ENCODE peak calls at places on chromosome 7, in ten cellular contexts. N is psoas muscle, M is colonic mucosa, C is neural progenitor cell, J is breast epithelium, V is upper lobe of right lung, K is stomach, B is heart left ventricle, L is fibroblast of lung, P is adrenal gland. T is an unnamed sample. For H3K4me1, the result is how much of the 10 kb centered on the place peaks cover.

GRCh38 chr7:2843191-2843685 is 870 bp downstream of the GNA12 start:
- DNase-seq in P (no peak), V (no peak), N (peak), K (no peak), C (no peak), M (no peak), L (no peak), J (no peak), B (no peak), T (no peak)

GRCh38 chr7:55366461-55367138 is 1.5 kb downstream of the LANCL2 start:
- DNase-seq in V (no peak), K (no peak), B (no peak), N (no peak), J (no peak), P (no peak), M (peak), C (peak), L (no peak), T (no peak)

GRCh38 chr7:4029941-4030340 is 652.2 kb upstream of the FOXK1 start:
- DNase-seq in V (no peak), N (no peak), C (no peak), P (no peak), B (no peak), L (no peak), J (no peak), K (no peak), M (no peak), T (no peak)

GRCh38 chr7:83936056-83936703 is 258.4 kb downstream of the SEMA3A start:
- DNase-seq in K (peak), P (peak), L (peak), J (peak), B (peak), C (peak), N (peak), V (no peak), M (peak), T (no peak)

GRCh38 chr7:103902917-103903316 is 86.5 kb downstream of the RELN start:
- DNase-seq in C (no peak), J (no peak), K (no peak), P (no peak), N (no peak), B (no peak), V (no peak), L (no peak), M (no peak), T (no peak)

GRCh38 chr7:26198133-26198780 is 2.3 kb downstream of the HNRNPA2B1 start:
- DNase-seq in J (no peak), V (no peak), P (no peak), C (peak), M (peak), L (peak), B (no peak), N (no peak), K (no peak), T (no peak)

GRCh38 chr7:113128028-113128427 is 9.7 kb upstream of the SMIM30 start:
- DNase-seq in V (no peak), P (no peak), L (no peak), C (no peak), K (no peak), J (no peak), M (no peak), B (no peak), N (no peak), T (no peak)

GRCh38 chr7:156751319-156751718 is 110.7 kb downstream of the RNF32 start:
- DNase-seq in B (no peak), L (peak), J (no peak), C (no peak), K (no peak), M (no peak), N (no peak), P (peak), V (no peak), T (no peak)

GRCh38 chr7:145478551-145478950 is 638.0 kb upstream of the CNTNAP2 start:
- DNase-seq in C (no peak), N (no peak), V (no peak), J (no peak), B (no peak), K (no peak), M (no peak), L (no peak), P (no peak), T (no peak)

GRCh38 chr7:26399309-26399610 is 107.6 kb downstream of the SNX10 start:
- DNase-seq in C (peak), J (no peak), L (peak), M (no peak), N (peak), K (peak), P (peak), B (peak), V (no peak), T (no peak)

GRCh38 chr7:150800576-150801241 is at the start of gene TMEM176A:
- DNase-seq in P (no peak), L (no peak), J (no peak), V (no peak), K (no peak), B (no peak), N (no peak), C (no peak), M (peak), T (no peak)

GRCh38 chr7:94974436-94974835 is 67.0 kb downstream of the PPP1R9A start:
- DNase-seq in J (no peak), B (no peak), P (no peak), N (no peak), L (no peak), M (no peak), V (no peak), C (no peak), K (no peak), T (no peak)

GRCh38 chr7:28533731-28534531 is 121.6 kb downstream of the CREB5 start:
- DNase-seq in J (peak), N (peak), M (peak), K (no peak), B (no peak), P (no peak), L (peak), V (no peak), C (no peak), T (no peak)

GRCh38 chr7:17043012-17043877 is 161.5 kb upstream of the AGR3 start:
- DNase-seq in J (no peak), M (no peak), P (no peak), B (no peak), N (no peak), L (peak), C (no peak), V (no peak), K (no peak), T (no peak)

GRCh38 chr7:17042211-17042610 is 160.4 kb upstream of the AGR3 start:
- DNase-seq in P (no peak), L (no peak), K (no peak), C (no peak), M (no peak), J (no peak), N (no peak), V (no peak), B (no peak), T (no peak)

GRCh38 chr7:17039372-17039771 is 157.6 kb upstream of the AGR3 start:
- DNase-seq in V (no peak), K (no peak), M (no peak), C (no peak), P (no peak), L (no peak), J (no peak), N (no peak), B (no peak), T (no peak)

GRCh38 chr7:17040701-17041100 is 158.9 kb upstream of the AGR3 start:
- DNase-seq in P (no peak), L (no peak), V (no peak), M (no peak), C (no peak), N (no peak), J (no peak), B (no peak), K (no peak), T (no peak)

GRCh38 chr7:17041324-17041723 is 159.5 kb upstream of the AGR3 start:
- DNase-seq in B (no peak), M (no peak), L (peak), J (no peak), C (no peak), V (no peak), K (no peak), N (no peak), P (no peak), T (no peak)
- H3K4me1 ChIP-seq in B (under half), M (under half), L (under half), J (under half), C (under half), V (half or more), K (under half), N (under half), P (under half), T (under half)

DNA sequence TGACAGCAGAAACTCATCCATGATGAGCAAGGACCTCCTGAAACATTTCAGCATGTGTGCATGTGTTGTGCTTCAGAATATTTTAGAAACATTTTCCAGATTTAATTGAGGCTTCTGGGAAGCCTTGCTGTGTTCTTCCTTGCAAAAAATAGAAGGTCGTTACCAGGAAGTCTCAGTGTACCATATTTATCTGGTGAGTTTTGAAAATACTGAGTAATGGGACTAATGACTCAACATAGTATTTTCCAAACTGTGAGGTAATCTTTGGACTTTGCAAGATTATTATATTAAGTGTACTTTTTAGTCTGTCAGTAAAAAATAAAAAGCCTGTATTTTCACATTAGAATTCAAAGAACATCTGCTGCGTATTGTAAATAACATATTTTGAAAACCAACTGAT is 739.7 kb upstream of the GALNT17 start:
- DNase-seq in B (no peak), N (no peak), K (no peak), M (no peak), L (peak), C (no peak), J (no peak), V (no peak), P (no peak), T (no peak)
- H3K27ac ChIP-seq in B (peak), N (no peak), K (no peak), M (no peak), L (no peak), C (no peak), J (peak), V (no peak), P (no peak), T (peak)

GRCh38 chr7:70776627-70777101 is 355.3 kb upstream of the GALNT17 start:
- DNase-seq in V (no peak), B (no peak), J (peak), P (no peak), M (no peak), N (no peak), L (no peak), K (no peak), C (no peak), T (no peak)
- H3K4me1 ChIP-seq in V (under half), B (under half), J (under half), P (under half), M (under half), N (under half), L (under half), K (under half), C (under half), T (under half)

GRCh38 chr7:90181485-90181884 is 27.2 kb downstream of the STEAP1 start:
- DNase-seq in B (no peak), N (no peak), L (no peak), V (no peak), J (no peak), C (no peak), M (no peak), K (no peak), P (no peak), T (no peak)
- H3K27ac ChIP-seq in B (no peak), N (no peak), L (no peak), V (no peak), J (no peak), C (no peak), M (no peak), K (no peak), P (no peak), T (no peak)

GRCh38 chr7:44617225-44617885 is 10.9 kb downstream of the OGDH start:
- DNase-seq in C (no peak), M (no peak), L (peak), J (no peak), K (no peak), B (no peak), N (no peak), V (no peak), P (no peak), T (no peak)

GRCh38 chr7:44615793-44616192 is 9.4 kb downstream of the OGDH start:
- DNase-seq in C (no peak), B (no peak), L (no peak), J (no peak), P (no peak), M (no peak), N (no peak), V (no peak), K (no peak), T (no peak)

GRCh38 chr7:44618045-44618444 is 11.6 kb downstream of the OGDH start:
- DNase-seq in C (no peak), N (no peak), V (no peak), P (no peak), M (no peak), J (no peak), L (no peak), B (no peak), K (no peak), T (no peak)

GRCh38 chr7:44615149-44615611 is 8.8 kb downstream of the OGDH start:
- DNase-seq in C (no peak), V (no peak), N (peak), M (peak), P (peak), K (peak), L (peak), B (no peak), J (no peak), T (no peak)

GRCh38 chr7:44616545-44616944 is 10.1 kb downstream of the OGDH start:
- DNase-seq in N (no peak), V (no peak), L (no peak), C (no peak), K (no peak), M (no peak), P (no peak), J (no peak), B (no peak), T (no peak)
- H3K4me1 ChIP-seq in N (half or more), V (under half), L (under half), C (under half), K (under half), M (under half), P (under half), J (under half), B (under half), T (under half)

GRCh38 chr7:30255096-30255769 is 29.2 kb upstream of the ZNRF2 start:
- DNase-seq in J (no peak), M (no peak), L (no peak), P (peak), C (no peak), V (no peak), K (no peak), B (no peak), N (no peak), T (no peak)

GRCh38 chr7:30254717-30255095 is 29.7 kb upstream of the ZNRF2 start:
- DNase-seq in B (no peak), C (no peak), J (no peak), V (no peak), K (no peak), P (no peak), L (no peak), N (no peak), M (peak), T (no peak)

GRCh38 chr7:30254248-30254647 is 30.1 kb upstream of the ZNRF2 start:
- DNase-seq in J (no peak), M (no peak), N (no peak), L (no peak), B (no peak), P (no peak), K (no peak), C (no peak), V (no peak), T (no peak)

GRCh38 chr7:30253796-30254165 is 30.6 kb upstream of the ZNRF2 start:
- DNase-seq in M (no peak), V (no peak), K (no peak), P (no peak), N (no peak), J (no peak), C (no peak), L (no peak), B (no peak), T (no peak)

GRCh38 chr7:30256459-30256858 is 27.9 kb upstream of the ZNRF2 start:
- DNase-seq in N (no peak), V (no peak), J (no peak), C (no peak), B (no peak), K (no peak), P (no peak), M (no peak), L (no peak), T (no peak)
- H3K27ac ChIP-seq in N (no peak), V (no peak), J (no peak), C (no peak), B (no peak), K (no peak), P (no peak), M (no peak), L (no peak), T (no peak)

GRCh38 chr7:15674586-15674985 is 11.9 kb downstream of the MEOX2 start:
- DNase-seq in V (no peak), C (no peak), P (no peak), K (no peak), B (no peak), M (no peak), J (no peak), L (peak), N (no peak), T (no peak)

GRCh38 chr7:15682751-15683150 is 3.7 kb downstream of the MEOX2 start:
- DNase-seq in P (no peak), J (no peak), B (no peak), C (no peak), L (peak), V (no peak), M (no peak), K (no peak), N (no peak), T (no peak)

GRCh38 chr7:15684036-15684815 is 2.3 kb downstream of the MEOX2 start:
- DNase-seq in K (no peak), M (no peak), P (no peak), L (peak), C (no peak), V (no peak), J (no peak), B (no peak), N (no peak), T (no peak)

GRCh38 chr7:15675379-15675778 is 11.1 kb downstream of the MEOX2 start:
- DNase-seq in M (no peak), C (no peak), V (no peak), B (no peak), K (no peak), L (peak), J (no peak), P (no peak), N (no peak), T (no peak)

GRCh38 chr7:15678646-15679045 is 7.8 kb downstream of the MEOX2 start:
- DNase-seq in B (no peak), L (peak), V (no peak), J (no peak), N (no peak), C (no peak), P (no peak), M (no peak), K (no peak), T (no peak)
- H3K4me1 ChIP-seq in B (under half), L (under half), V (under half), J (under half), N (under half), C (under half), P (under half), M (under half), K (under half), T (under half)